ENCODE peak calls at places on chromosomes 4 and X, in five cellular contexts. M, L, I, B and O are unnamed samples.

GRCh38 chrX:48919947-48920712 is 1.3 kb upstream of the PIM2 start:
- DNase-seq in B (no peak), I (no peak), M (no peak), L (no peak), O (no peak)

GRCh38 chr4:55727746-55728145 is 91.6 kb upstream of the NMU start:
- DNase-seq in I (no peak), L (no peak), B (no peak), M (no peak), O (no peak)

GRCh38 chrX:74251006-74251930 is 52.7 kb upstream of the ZCCHC13 start:
- DNase-seq in I (peak; percentile 38), M (no peak), L (no peak), B (no peak), O (no peak)

GRCh38 chrX:121641560-121641959 is 594.1 kb downstream of the GLUD2 start:
- DNase-seq in I (no peak), L (no peak), M (no peak), B (no peak), O (no peak)

GRCh38 chr4:52574036-52574435 is 85.1 kb downstream of the USP46 start:
- DNase-seq in L (no peak), M (no peak), B (no peak), I (no peak), O (no peak)

GRCh38 chr4:184396001-184396400 is 78.3 kb downstream of the IRF2 start:
- DNase-seq in L (peak; percentile 66), M (no peak), B (no peak), I (no peak), O (peak; percentile 51)

GRCh38 chrX:115324194-115324593 is 34.7 kb downstream of the LUZP4 start:
- DNase-seq in M (no peak), I (no peak), B (peak; percentile 40), L (no peak), O (no peak)

GRCh38 chrX:107775000-107775733 is 420 bp downstream of the TSC22D3 start:
- DNase-seq in M (no peak), B (no peak), I (no peak), L (no peak), O (no peak)

GRCh38 chrX:53678667-53679066 is 7.9 kb downstream of the HUWE1 start:
- DNase-seq in L (no peak), B (no peak), I (no peak), M (no peak), O (no peak)

GRCh38 chr4:104416725-104417363 is 77.8 kb downstream of the CXXC4 start:
- DNase-seq in L (no peak), B (no peak), I (no peak), M (no peak), O (no peak)

GRCh38 chr4:88969746-88970145 is 87.2 kb downstream of the FAM13A start:
- DNase-seq in L (no peak), I (no peak), M (no peak), B (no peak), O (no peak)

GRCh38 chr4:1050486-1051213 is 39.2 kb downstream of the FGFRL1 start:
- DNase-seq in L (no peak), I (no peak), M (peak; percentile 80), B (no peak), O (no peak)
- TF ChIP-seq CTCF in L (no peak), I (no peak), M (peak; percentile 60), B (no peak), O (no peak)

DNA sequence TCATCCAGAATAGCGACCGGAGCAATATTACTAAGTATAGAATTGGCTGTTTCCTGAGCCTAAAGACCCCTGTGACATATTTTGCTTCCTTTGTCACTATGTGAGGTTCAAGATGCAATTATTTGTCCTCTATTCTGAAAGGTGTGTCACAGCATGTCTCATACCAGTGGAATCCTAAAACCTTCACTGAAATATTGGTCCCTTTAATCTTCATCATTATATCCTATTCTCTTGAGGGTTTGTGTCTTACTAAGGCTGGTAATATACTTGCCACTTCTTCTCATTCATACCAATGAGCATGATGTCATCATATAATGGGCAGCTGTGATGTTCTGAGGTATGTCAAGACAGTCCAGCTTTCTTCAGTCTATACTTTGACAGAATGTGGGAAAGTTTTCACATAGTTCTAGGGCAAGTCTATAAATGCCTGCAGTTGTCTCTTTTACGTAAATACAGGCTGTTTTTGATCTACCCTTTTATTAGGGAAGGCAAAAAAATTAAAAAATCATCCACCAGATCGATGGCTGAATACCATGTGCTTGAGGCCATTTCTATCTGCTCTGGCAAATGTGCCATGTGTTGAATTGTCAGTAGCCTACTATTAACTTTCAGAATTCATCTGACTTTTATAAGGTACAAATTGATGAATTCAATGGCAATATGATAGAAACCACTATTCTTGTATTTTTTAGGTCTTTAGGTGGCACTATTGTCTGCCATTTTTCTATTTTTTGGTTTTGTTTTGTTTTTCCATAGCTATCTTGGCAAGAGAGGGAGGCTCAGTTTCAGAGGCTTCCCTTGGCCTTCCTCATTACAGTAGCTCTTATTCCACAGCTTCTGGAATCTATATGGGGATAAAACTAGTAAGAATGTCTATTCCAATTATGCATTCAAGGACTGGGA is 209.0 kb downstream of the PPARGC1A start:
- DNase-seq in B (no peak), I (no peak), L (no peak), M (no peak), O (no peak)
- TF ChIP-seq CTCF in B (no peak), I (peak; percentile 21), L (no peak), M (no peak), O (no peak)

GRCh38 chrX:110965409-110965808 is 130.6 kb upstream of the PAK3 start:
- DNase-seq in L (no peak), M (no peak), B (no peak), I (no peak), O (no peak)

GRCh38 chrX:110966046-110966445 is 129.9 kb upstream of the PAK3 start:
- DNase-seq in B (no peak), M (no peak), L (no peak), I (no peak), O (no peak)

GRCh38 chrX:110966839-110967238 is 129.2 kb upstream of the PAK3 start:
- DNase-seq in M (no peak), B (no peak), I (no peak), L (no peak), O (no peak)

GRCh38 chrX:110964761-110965160 is 131.2 kb upstream of the PAK3 start:
- DNase-seq in I (no peak), M (peak; percentile 66), L (no peak), B (no peak), O (no peak)
- TF ChIP-seq CTCF in I (no peak), M (no peak), L (no peak), B (no peak), O (no peak)

GRCh38 chr4:186018261-186018660 is 50.7 kb upstream of the TLR3 start:
- DNase-seq in M (no peak), I (no peak), B (no peak), L (no peak), O (no peak)

GRCh38 chr4:186017801-186018200 is 51.2 kb upstream of the TLR3 start:
- DNase-seq in L (no peak), I (no peak), B (no peak), M (no peak), O (no peak)

GRCh38 chr4:186016796-186017195 is 52.2 kb upstream of the TLR3 start:
- DNase-seq in M (no peak), I (no peak), B (no peak), L (no peak), O (no peak)

GRCh38 chr4:186013404-186014186 is 55.4 kb upstream of the TLR3 start:
- DNase-seq in B (no peak), M (no peak), I (no peak), L (no peak), O (no peak)

GRCh38 chr4:186015212-186015817 is 53.6 kb upstream of the TLR3 start:
- DNase-seq in M (no peak), L (no peak), I (no peak), B (no peak), O (no peak)
- TF ChIP-seq CTCF in M (no peak), L (no peak), I (no peak), B (no peak), O (no peak)